ENCODE peak calls at places on chromosomes 16 and 17, in nine cellular contexts. R is naive thymus-derived CD4-positive, alpha-beta T cell; B is activated CD8-positive, alpha-beta T cell treated with anti-CD3 and anti-CD28 coated beads, Interleukin-2, amount 10 ng/mL, durations not matched to agents 7 days and 5 days; C is uterus; L is cerebellar cortex; Q is neural progenitor cell; K is activated CD4-positive, alpha-beta T cell treated with anti-CD3 and anti-CD28 coated beads, Interleukin-2, amount 10 ng/mL, durations not matched to agents 7 days and 5 days; T is RWPE1; V is activated naive CD4-positive, alpha-beta T cell treated with anti-CD3 and anti-CD28 coated beads for 36 hours. I is an unnamed sample.

GRCh38 chr17:53794875-53795274 is 27.9 kb upstream of the KIF2B start:
- DNase-seq in R (no peak), B (no peak), C (no peak), L (no peak), Q (no peak), K (no peak), T (no peak), V (no peak), I (no peak)

GRCh38 chr17:47727704-47728036 is 5.4 kb upstream of the TBX21 start:
- DNase-seq in R (no peak), B (no peak), C (no peak), L (no peak), Q (no peak), K (no peak), T (no peak), V (no peak), I (peak)

GRCh38 chr17:56690441-56691291 is 97.2 kb downstream of the NOG start:
- DNase-seq in R (no peak), B (no peak), C (no peak), L (peak), Q (no peak), K (no peak), T (no peak), V (no peak), I (no peak)

GRCh38 chr17:73369126-73369525 is 57.3 kb upstream of the CDC42EP4 start:
- DNase-seq in R (no peak), B (no peak), C (no peak), L (no peak), Q (no peak), K (no peak), T (no peak), V (no peak), I (no peak)

GRCh38 chr17:80774643-80775281 is 216.9 kb upstream of the CHMP6 start:
- DNase-seq in R (no peak), B (peak), C (no peak), L (no peak), Q (no peak), K (no peak), T (no peak), V (peak), I (peak)

GRCh38 chr17:64786337-64786736 is 124.2 kb upstream of the SMURF2 start:
- DNase-seq in R (no peak), B (no peak), C (peak), L (no peak), Q (no peak), K (no peak), T (peak), V (no peak), I (no peak)

GRCh38 chr16:12435730-12436129 is 368.0 kb downstream of the CPPED1 start:
- DNase-seq in R (no peak), B (no peak), C (no peak), L (no peak), Q (no peak), K (no peak), T (no peak), V (no peak), I (peak)

GRCh38 chr17:55067697-55068439 is 99.3 kb downstream of the STXBP4 start:
- DNase-seq in R (no peak), B (no peak), C (no peak), L (no peak), Q (no peak), K (no peak), T (peak), V (no peak), I (no peak)

GRCh38 chr16:49698931-49699715 is 156.8 kb downstream of the ZNF423 start:
- DNase-seq in R (no peak), B (no peak), C (peak), L (no peak), Q (peak), K (no peak), T (no peak), V (no peak), I (no peak)

GRCh38 chr16:88650749-88651275 is at the start of gene CYBA:
- DNase-seq in R (peak), B (peak), C (peak), L (peak), Q (peak), K (peak), T (peak), V (peak), I (peak)

I was measured in DMS79.